ENCODE peak calls at places on chromosomes 2 and 18, in five cellular contexts. U is AG08396, A is skeletal muscle cell, L is iPS DF 6.9, M is posterior cingulate gyrus. K is an unnamed sample.

GRCh38 chr2:118120001-118120400 is 31.7 kb downstream of the INSIG2 start:
- DNase-seq in U (no peak), A (no peak), L (no peak), M (no peak), K (no peak)

GRCh38 chr18:32911660-32912284 is 138.9 kb upstream of the KLHL14 start:
- DNase-seq in U (no peak), A (peak), L (no peak), M (no peak), K (no peak)

GRCh38 chr2:114814355-114814754 is 371.9 kb downstream of the DPP10 start:
- DNase-seq in U (no peak), A (no peak), L (no peak), M (no peak), K (no peak)

GRCh38 chr2:27123302-27124150 is at the start of gene ABHD1:
- DNase-seq in U (peak), A (no peak), L (no peak), M (peak), K (no peak)

GRCh38 chr2:74457549-74458131 is 598 bp upstream of the WBP1 start:
- DNase-seq in U (no peak), A (no peak), L (no peak), M (peak), K (no peak)

GRCh38 chr2:8661736-8662135 is 20.1 kb upstream of the ID2 start:
- DNase-seq in U (peak), A (no peak), L (no peak), M (no peak), K (no peak)

GRCh38 chr2:128301501-128301966 is 17.1 kb downstream of the HS6ST1 start:
- DNase-seq in U (peak), A (peak), L (no peak), M (peak), K (peak)

GRCh38 chr2:26477126-26477910 is 606 bp downstream of the OTOF start:
- DNase-seq in U (no peak), A (no peak), L (no peak), M (no peak), K (no peak)

GRCh38 chr18:76421291-76422078 is 73.6 kb downstream of the ZNF516 start:
- DNase-seq in U (no peak), A (no peak), L (no peak), M (no peak), K (no peak)

GRCh38 chr2:53422979-53423378 is 344.6 kb upstream of the CHAC2 start:
- DNase-seq in U (peak), A (peak), L (peak), M (no peak), K (peak)

GRCh38 chr18:68841301-68841700 is 43.4 kb downstream of the CCDC102B start:
- DNase-seq in U (no peak), A (peak), L (no peak), M (no peak), K (no peak)

GRCh38 chr18:8238507-8238906 is 370.7 kb upstream of the RAB12 start:
- DNase-seq in U (no peak), A (no peak), L (no peak), M (no peak), K (no peak)

GRCh38 chr2:217994776-217995274 is 8.0 kb downstream of the TNS1 start:
- DNase-seq in U (peak), A (peak), L (no peak), M (no peak), K (peak)

GRCh38 chr2:215652432-215652831 is 216.6 kb upstream of the FN1 start:
- DNase-seq in U (peak), A (peak), L (no peak), M (no peak), K (no peak)

GRCh38 chr18:37577051-37577611 is 11.5 kb upstream of the CELF4 start:
- DNase-seq in U (no peak), A (no peak), L (peak), M (peak), K (no peak)

GRCh38 chr2:33419548-33420255 is 56.7 kb upstream of the RASGRP3 start:
- DNase-seq in U (no peak), A (no peak), L (no peak), M (no peak), K (no peak)

GRCh38 chr2:25331686-25332365 is 9.9 kb downstream of the DNMT3A start:
- DNase-seq in U (no peak), A (no peak), L (no peak), M (peak), K (no peak)

GRCh38 chr18:29156531-29156930 is 979.6 kb upstream of the CDH2 start:
- DNase-seq in U (no peak), A (no peak), L (no peak), M (no peak), K (no peak)

GRCh38 chr18:23503967-23504352 is 649 bp downstream of the RMC1 start:
- DNase-seq in U (peak), A (no peak), L (no peak), M (no peak), K (no peak)

GRCh38 chr2:177296047-177296446 is 31.5 kb upstream of the NFE2L2 start:
- DNase-seq in U (no peak), A (no peak), L (no peak), M (no peak), K (no peak)

GRCh38 chr18:73118121-73118816 is 250.5 kb upstream of the NETO1 start:
- DNase-seq in U (peak), A (peak), L (no peak), M (no peak), K (peak)

GRCh38 chr2:10655841-10656225 is 33.9 kb downstream of the NOL10 start:
- DNase-seq in U (no peak), A (no peak), L (no peak), M (no peak), K (no peak)

GRCh38 chr2:143513081-143513480 is 383.9 kb downstream of the ARHGAP15 start:
- DNase-seq in U (peak), A (no peak), L (peak), M (no peak), K (no peak)

GRCh38 chr2:120552800-120553471 is 182.7 kb upstream of the GLI2 start:
- DNase-seq in U (peak), A (no peak), L (peak), M (peak), K (no peak)

GRCh38 chr2:36352024-36352398 is 3.6 kb upstream of the CRIM1 start:
- DNase-seq in U (no peak), A (no peak), L (no peak), M (no peak), K (no peak)

GRCh38 chr18:48605408-48605845 is 66.6 kb downstream of the CTIF start:
- DNase-seq in U (no peak), A (no peak), L (peak), M (peak), K (no peak)

GRCh38 chr2:135792401-135793152 is 44.4 kb downstream of the LCT start:
- DNase-seq in U (no peak), A (no peak), L (no peak), M (no peak), K (no peak)

GRCh38 chr2:234951386-234952269 is at the start of gene SH3BP4:
- DNase-seq in U (peak), A (no peak), L (no peak), M (peak), K (peak)